ENCODE peak calls at places on chromosomes 7 and 10, in six cellular contexts. W is stimulated activated CD4-positive, alpha-beta T cell treated with anti-CD3 and anti-CD28 coated beads, TNF-alpha, amount 100 ng/mL, for 24 hours; Q is cardiac muscle cell; O is kidney; J is progenitor cell of endocrine pancreas; Y is stimulated activated naive B cell treated with anti-CD40 and anti-IgM and Interleukin-4, amounts not matched to agents 10 μg/mL and 1 μg/mL and 100 μg/mL, for 72 hours. C is an unnamed sample.

GRCh38 chr10:120422459-120422858 is 34.6 kb upstream of the PLPP4 start:
- DNase-seq in Q (no peak), W (no peak), Y (no peak), J (no peak), O (no peak), C (no peak)

GRCh38 chr7:136652635-136653370 is 215.6 kb upstream of the CHRM2 start:
- DNase-seq in Q (no peak), Y (no peak), J (no peak), O (no peak), W (no peak), C (no peak)

GRCh38 chr10:47360419-47361040 is 12.4 kb downstream of the RBP3 start:
- DNase-seq in O (peak), Y (no peak), W (no peak), Q (no peak), J (no peak), C (no peak)

GRCh38 chr10:77577666-77578229 is 59.9 kb downstream of the KCNMA1 start:
- DNase-seq in Y (no peak), J (no peak), O (no peak), Q (no peak), W (no peak), C (no peak)

GRCh38 chr7:152733286-152733934 is 26.1 kb upstream of the ACTR3B start:
- DNase-seq in J (no peak), Q (no peak), W (no peak), O (no peak), Y (no peak), C (peak)

GRCh38 chr7:6655636-6656385 is 18.7 kb downstream of the ZNF316 start:
- DNase-seq in Y (no peak), Q (no peak), O (peak), J (no peak), W (no peak), C (no peak)

GRCh38 chr7:21192662-21193061 is 235.2 kb upstream of the SP4 start:
- DNase-seq in Y (no peak), O (no peak), Q (no peak), J (no peak), W (no peak), C (no peak)

GRCh38 chr10:35000936-35001335 is 89.2 kb downstream of the CUL2 start:
- DNase-seq in O (no peak), J (no peak), Q (peak), W (no peak), Y (no peak), C (no peak)

C was measured in A549.